ENCODE peak calls at places on chromosome 6, in seven cellular contexts. Q is ovary, H is heart left ventricle, F is Panc1, V is psoas muscle, P is right atrium auricular region, D is uterus. S is an unnamed sample.

GRCh38 chr6:163925839-163926238 is 511.3 kb downstream of the QKI start:
- DNase-seq in P (no peak), Q (no peak), H (no peak), V (no peak), D (no peak), F (no peak), S (no peak)

GRCh38 chr6:44122821-44123220 is 4.4 kb downstream of the MRPL14 start:
- DNase-seq in H (no peak), V (no peak), D (no peak), Q (no peak), F (no peak), P (no peak), S (no peak)

GRCh38 chr6:53724501-53724900 is 58.9 kb upstream of the KLHL31 start:
- DNase-seq in V (no peak), H (no peak), P (no peak), F (no peak), D (no peak), Q (no peak), S (no peak)

GRCh38 chr6:134614606-134615485 is 296.9 kb upstream of the SGK1 start:
- DNase-seq in P (no peak), V (no peak), D (no peak), Q (no peak), H (no peak), F (no peak), S (no peak)

GRCh38 chr6:75292522-75292921 is 7.9 kb upstream of the TMEM30A start:
- DNase-seq in F (no peak), P (no peak), D (no peak), H (no peak), V (no peak), Q (no peak), S (no peak)

GRCh38 chr6:111367393-111368088 is 115.5 kb downstream of the REV3L start:
- DNase-seq in V (no peak), D (peak; percentile 24), P (no peak), Q (no peak), F (no peak), H (no peak), S (no peak)

GRCh38 chr6:150491131-150491795 is 108.4 kb upstream of the PLEKHG1 start:
- DNase-seq in Q (no peak), D (no peak), P (no peak), H (no peak), F (no peak), V (no peak), S (no peak)

GRCh38 chr6:156175971-156176421 is 601.2 kb upstream of the ARID1B start:
- DNase-seq in V (peak; percentile 61), Q (peak; percentile 27), F (no peak), H (peak; percentile 62), D (peak; percentile 20), P (no peak), S (peak; percentile 18)

GRCh38 chr6:109794201-109794926 is 103.3 kb downstream of the FIG4 start:
- DNase-seq in D (no peak), V (no peak), P (no peak), Q (no peak), H (no peak), F (peak; percentile 22), S (no peak)

GRCh38 chr6:139569561-139569960 is 195.1 kb upstream of the CITED2 start:
- DNase-seq in F (peak; percentile 47), Q (no peak), V (no peak), H (no peak), D (no peak), P (no peak), S (no peak)

GRCh38 chr6:89145461-89145961 is 344 bp upstream of the PM20D2 start:
- DNase-seq in V (no peak), D (no peak), Q (no peak), F (no peak), H (no peak), P (no peak), S (no peak)

GRCh38 chr6:127397729-127398609 is 54.6 kb upstream of the ECHDC1 start:
- DNase-seq in H (no peak), F (no peak), D (no peak), V (no peak), P (no peak), Q (no peak), S (no peak)

GRCh38 chr6:75283907-75284284 is 696 bp downstream of the TMEM30A start:
- DNase-seq in F (no peak), H (no peak), Q (no peak), P (no peak), D (no peak), V (no peak), S (no peak)

GRCh38 chr6:24858154-24858801 is 59.6 kb upstream of the ARMH2 start:
- DNase-seq in V (no peak), F (no peak), H (no peak), Q (no peak), P (no peak), D (no peak), S (no peak)

GRCh38 chr6:97081010-97081573 is 156.6 kb downstream of the KLHL32 start:
- DNase-seq in P (no peak), D (no peak), F (no peak), V (no peak), H (no peak), Q (no peak), S (no peak)

GRCh38 chr6:32046450-32047083 is 8.4 kb downstream of the CYP21A2 start:
- DNase-seq in P (peak; percentile 71), D (peak; percentile 67), H (peak; percentile 73), V (peak; percentile 80), F (no peak), Q (peak; percentile 70), S (peak; percentile 46)

GRCh38 chr6:131107166-131107565 is 28.1 kb upstream of the AKAP7 start:
- DNase-seq in D (no peak), F (no peak), Q (no peak), P (no peak), H (no peak), V (no peak), S (no peak)

GRCh38 chr6:14985366-14985765 is 260.5 kb upstream of the JARID2 start:
- DNase-seq in P (no peak), V (no peak), D (no peak), H (no peak), Q (no peak), F (no peak), S (no peak)

DNA sequence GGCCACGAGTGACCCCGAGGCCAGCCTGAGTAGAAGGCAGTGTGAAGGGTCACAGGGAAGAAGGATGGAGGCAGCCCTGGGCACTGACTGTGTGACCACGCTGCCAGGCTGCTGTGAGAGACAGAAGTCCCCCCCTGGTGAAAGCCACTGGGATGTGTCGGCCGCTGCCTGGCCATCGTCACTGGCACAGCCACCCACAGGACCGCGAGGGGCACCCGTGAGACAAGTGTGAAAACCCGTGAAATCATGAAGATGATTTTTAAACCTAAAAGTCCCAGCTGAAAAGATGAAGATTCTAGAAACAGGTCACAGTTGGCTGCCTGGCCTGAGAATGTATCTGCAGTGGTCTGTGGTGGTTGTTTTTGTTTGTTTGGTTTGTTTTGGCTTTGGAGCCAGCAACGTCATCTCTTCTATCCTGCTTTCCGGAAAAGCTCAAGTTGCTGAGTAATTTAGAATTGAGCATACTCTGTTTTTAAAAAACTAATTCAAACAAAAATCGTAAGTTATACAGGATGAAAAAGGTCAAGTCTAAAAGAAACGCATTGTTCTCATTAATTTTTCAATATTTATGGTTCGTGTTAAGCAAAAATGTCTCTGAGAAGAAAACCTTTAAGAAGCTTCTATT is 94.7 kb downstream of the HUS1B start:
- DNase-seq in D (no peak), H (no peak), F (no peak), Q (peak; percentile 21), V (no peak), P (no peak), S (no peak)
- TF ChIP-seq CTCF in D (no peak), H (no peak), F (no peak), Q (no peak), V (no peak), P (no peak), S (no peak)

DNA sequence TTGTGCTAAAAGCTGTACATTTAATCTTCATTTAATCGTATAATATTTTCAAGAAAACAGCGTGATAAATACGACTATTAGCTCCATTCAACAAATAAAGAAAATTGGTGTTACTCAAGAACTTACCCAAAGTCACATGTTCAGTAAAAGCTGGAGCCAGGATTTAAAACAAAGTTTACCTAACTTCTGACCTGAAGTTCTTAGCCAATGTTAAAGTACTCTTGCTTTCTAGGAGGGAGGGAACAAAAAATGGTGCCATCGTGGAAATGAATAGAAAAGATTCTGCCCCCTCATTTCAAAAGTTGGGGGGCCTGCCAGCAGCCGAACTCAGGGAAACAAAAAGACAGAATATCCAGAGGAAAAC is 395.8 kb downstream of the CD109 start:
- DNase-seq in Q (no peak), F (no peak), V (no peak), P (no peak), H (no peak), D (no peak), S (no peak)
- H3K4me3 ChIP-seq in Q (no peak overlapping the region), F (no peak overlapping the region), V (no peak overlapping the region), P (no peak overlapping the region), H (no peak overlapping the region), D (no peak overlapping the region), S (no peak overlapping the region)

GRCh38 chr6:108653864-108654402 is 93.2 kb downstream of the FOXO3 start:
- DNase-seq in D (peak; percentile 67), P (peak; percentile 73), F (no peak), Q (peak; percentile 72), H (peak; percentile 86), V (peak; percentile 89), S (peak; percentile 91)

GRCh38 chr6:108652375-108652774 is 91.7 kb downstream of the FOXO3 start:
- DNase-seq in F (no peak), H (no peak), Q (no peak), V (no peak), P (no peak), D (no peak), S (no peak)

GRCh38 chr6:108656834-108657233 is 96.1 kb downstream of the FOXO3 start:
- DNase-seq in Q (no peak), V (no peak), D (no peak), H (no peak), P (no peak), F (no peak), S (no peak)

GRCh38 chr6:108655840-108656650 is 95.3 kb downstream of the FOXO3 start:
- DNase-seq in P (peak; percentile 70), V (no peak), H (peak; percentile 54), Q (no peak), D (peak; percentile 38), F (no peak), S (peak; percentile 52)

GRCh38 chr6:108654465-108655106 is 93.9 kb downstream of the FOXO3 start:
- DNase-seq in F (no peak), H (no peak), D (no peak), Q (no peak), P (no peak), V (no peak), S (no peak)
- H3K4me1 ChIP-seq in F (no peaks in the 10 kb centered on the region), H (peaks cover 90% of the 10 kb centered on the region), D (peaks cover 54% of the 10 kb centered on the region), Q (peaks cover 43% of the 10 kb centered on the region), P (no peaks in the 10 kb centered on the region), V (peaks cover 91% of the 10 kb centered on the region), S (peaks cover 77% of the 10 kb centered on the region)

GRCh38 chr6:50658561-50658960 is 54.8 kb upstream of the TFAP2D start:
- DNase-seq in D (no peak), H (no peak), V (no peak), P (no peak), Q (no peak), F (no peak), S (no peak)

GRCh38 chr6:50657513-50657912 is 55.8 kb upstream of the TFAP2D start:
- DNase-seq in D (no peak), V (no peak), P (no peak), F (peak; percentile 42), H (no peak), Q (no peak), S (no peak)

GRCh38 chr6:50654155-50654554 is 59.2 kb upstream of the TFAP2D start:
- DNase-seq in H (no peak), V (no peak), P (no peak), Q (no peak), D (no peak), F (peak; percentile 43), S (no peak)

GRCh38 chr6:50653253-50653652 is 60.1 kb upstream of the TFAP2D start:
- DNase-seq in D (no peak), Q (no peak), F (no peak), P (no peak), H (no peak), V (no peak), S (no peak)

GRCh38 chr6:50655848-50656453 is 57.4 kb upstream of the TFAP2D start:
- DNase-seq in F (no peak), V (no peak), D (no peak), H (no peak), P (no peak), Q (no peak), S (no peak)
- TF ChIP-seq CTCF in F (peak; percentile 63), V (peak; percentile 38), D (no peak), H (peak; percentile 45), P (peak; percentile 62), Q (no peak), S (no peak)

S was measured in gastrocnemius medialis.